ENCODE peak calls at places on chromosomes 1 and 21, in seven cellular contexts. F, R, P, H, N, C and B are unnamed samples.

GRCh38 chr1:68448365-68448764 is 1.4 kb downstream of the RPE65 start:
- DNase-seq in F (peak), R (no peak), P (peak), H (no peak), N (no peak), C (no peak), B (no peak)

GRCh38 chr1:199405634-199406196 is 621.8 kb upstream of the NR5A2 start:
- DNase-seq in F (no peak), R (no peak), P (no peak), H (no peak), N (no peak), C (no peak), B (no peak)

GRCh38 chr1:181028241-181029014 is 5.4 kb upstream of the MR1 start:
- DNase-seq in F (no peak), R (no peak), P (no peak), H (no peak), N (no peak), C (no peak), B (no peak)

GRCh38 chr1:23613191-23614126 is 54.2 kb upstream of the ID3 start:
- DNase-seq in F (no peak), R (no peak), P (no peak), H (no peak), N (no peak), C (no peak), B (no peak)

GRCh38 chr1:22388666-22389455 is 62.8 kb upstream of the ZBTB40 start:
- DNase-seq in F (no peak), R (no peak), P (no peak), H (no peak), N (no peak), C (no peak), B (no peak)

GRCh38 chr1:226126824-226127591 is 59.5 kb downstream of the ACBD3 start:
- DNase-seq in F (no peak), R (no peak), P (peak), H (no peak), N (no peak), C (no peak), B (no peak)

GRCh38 chr1:153936011-153936802 is 10.3 kb downstream of the DENND4B start:
- DNase-seq in F (no peak), R (no peak), P (no peak), H (no peak), N (no peak), C (no peak), B (no peak)

GRCh38 chr1:25003457-25004190 is 73.5 kb upstream of the RUNX3 start:
- DNase-seq in F (no peak), R (no peak), P (no peak), H (no peak), N (no peak), C (no peak), B (peak)

GRCh38 chr1:209398330-209398991 is 185.1 kb upstream of the CAMK1G start:
- DNase-seq in F (no peak), R (no peak), P (peak), H (no peak), N (no peak), C (no peak), B (no peak)

GRCh38 chr21:43290529-43291346 is 121.9 kb downstream of the CRYAA start:
- DNase-seq in F (no peak), R (no peak), P (peak), H (no peak), N (no peak), C (no peak), B (no peak)

DNA sequence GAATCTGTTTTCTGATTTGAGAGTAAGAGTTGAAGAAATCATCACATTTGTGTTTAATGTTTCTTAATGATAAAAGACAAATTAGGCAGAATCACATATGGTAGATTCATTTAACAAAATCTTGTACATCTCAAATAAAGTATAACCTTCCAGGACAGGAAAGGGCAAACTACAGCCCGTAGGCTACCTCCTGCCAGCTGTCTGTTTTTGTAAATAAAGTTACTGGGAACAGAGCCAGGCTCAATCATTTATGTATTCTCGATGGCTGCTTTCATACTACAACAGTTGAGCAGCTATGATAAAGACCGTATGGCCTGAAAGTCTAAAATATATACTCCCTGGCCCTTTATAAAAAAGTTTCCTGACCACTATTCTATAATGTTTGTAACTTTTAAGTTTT is 204.1 kb downstream of the COL24A1 start:
- DNase-seq in F (no peak), R (no peak), P (no peak), H (no peak), N (no peak), C (no peak), B (no peak)
- TF ChIP-seq SP1 in F (no peak), R (no peak), P (no peak), H (no peak), N (no peak), C (no peak), B (no peak)

GRCh38 chr1:235763962-235764361 is 102.7 kb downstream of the LYST start:
- DNase-seq in F (no peak), R (no peak), P (no peak), H (peak), N (no peak), C (no peak), B (no peak)
- TF ChIP-seq SP1 in F (no peak), R (no peak), P (no peak), H (no peak), N (no peak), C (no peak), B (no peak)

GRCh38 chr21:35627462-35627861 is 432.9 kb downstream of the SETD4 start:
- DNase-seq in F (no peak), R (no peak), P (no peak), H (no peak), N (no peak), C (no peak), B (no peak)
- TF ChIP-seq SP1 in F (no peak), R (no peak), P (no peak), H (no peak), N (no peak), C (no peak), B (no peak)

GRCh38 chr1:192358822-192359221 is 42.0 kb downstream of the RGS21 start:
- DNase-seq in F (no peak), R (no peak), P (no peak), H (no peak), N (no peak), C (no peak), B (no peak)
- TF ChIP-seq SP1 in F (no peak), R (no peak), P (no peak), H (no peak), N (no peak), C (no peak), B (no peak)

DNA sequence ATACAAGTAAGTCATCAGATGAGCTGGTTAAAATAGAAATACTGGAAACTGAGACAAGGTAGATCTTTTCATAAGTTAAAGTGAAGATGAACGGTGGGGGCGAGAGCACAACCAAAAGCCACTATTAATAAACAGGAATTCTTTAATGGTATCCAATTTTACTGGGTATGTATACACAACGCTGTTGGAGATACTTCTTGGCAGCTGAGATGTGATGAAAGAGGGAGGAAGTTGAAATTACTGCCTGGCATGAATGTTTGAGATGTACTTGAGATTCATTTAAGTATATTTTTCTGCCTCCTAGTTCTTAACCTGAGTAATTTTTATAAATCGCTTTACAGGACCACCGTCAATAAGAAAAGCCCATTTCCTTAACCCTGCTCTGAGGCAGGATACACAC is 110.0 kb upstream of the ZRANB2 start:
- DNase-seq in F (no peak), R (no peak), P (no peak), H (no peak), N (no peak), C (no peak), B (no peak)
- TF ChIP-seq SP1 in F (no peak), R (no peak), P (no peak), H (no peak), N (no peak), C (no peak), B (no peak)

GRCh38 chr1:109485001-109485400 is 1.3 kb downstream of the ATXN7L2 start:
- DNase-seq in F (no peak), R (no peak), P (no peak), H (no peak), N (no peak), C (peak), B (no peak)

GRCh38 chr1:109482242-109482641 is 1.5 kb upstream of the ATXN7L2 start:
- DNase-seq in F (no peak), R (no peak), P (no peak), H (no peak), N (no peak), C (no peak), B (no peak)

GRCh38 chr1:109482796-109483638 is 688 bp upstream of the ATXN7L2 start:
- DNase-seq in F (peak), R (no peak), P (peak), H (no peak), N (peak), C (peak), B (no peak)

GRCh38 chr1:109483658-109484518 is at the start of gene ATXN7L2:
- DNase-seq in F (peak), R (peak), P (peak), H (peak), N (peak), C (peak), B (peak)

DNA sequence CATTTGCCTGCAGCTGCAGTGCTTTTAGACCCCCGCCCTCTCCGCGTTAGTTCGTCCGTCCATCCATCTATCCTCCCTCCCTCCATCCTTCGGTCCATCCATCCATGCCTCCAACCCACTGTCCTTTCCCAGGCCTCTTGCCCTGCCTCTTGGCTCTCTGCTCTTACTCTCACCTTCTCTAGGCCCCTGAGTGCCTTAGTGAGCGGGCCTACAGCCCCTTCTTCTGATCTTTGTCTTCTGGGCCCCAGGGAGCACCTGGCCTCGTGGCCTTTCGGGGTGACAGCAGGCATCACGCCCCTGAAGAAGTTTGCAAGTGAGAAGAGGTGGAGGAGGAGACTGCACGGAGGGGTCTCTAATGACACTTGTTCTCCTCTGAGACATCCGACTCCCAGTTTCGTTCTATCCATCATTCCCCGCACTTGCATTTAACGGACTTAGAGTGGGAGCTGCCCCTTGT is 842 bp downstream of the ATXN7L2 start:
- DNase-seq in F (no peak), R (no peak), P (peak), H (no peak), N (no peak), C (no peak), B (no peak)
- TF ChIP-seq SP1 in F (no peak), R (no peak), P (no peak), H (no peak), N (no peak), C (no peak), B (no peak)

GRCh38 chr1:53588053-53588779 is 129.0 kb downstream of the DMRTB1 start:
- DNase-seq in F (no peak), R (no peak), P (no peak), H (no peak), N (no peak), C (no peak), B (no peak)

GRCh38 chr1:53586765-53587164 is 127.6 kb downstream of the DMRTB1 start:
- DNase-seq in F (no peak), R (no peak), P (no peak), H (no peak), N (no peak), C (no peak), B (no peak)

GRCh38 chr1:53585565-53585964 is 126.4 kb downstream of the DMRTB1 start:
- DNase-seq in F (no peak), R (no peak), P (no peak), H (no peak), N (no peak), C (no peak), B (no peak)

GRCh38 chr1:53589043-53589887 is 130.1 kb downstream of the DMRTB1 start:
- DNase-seq in F (no peak), R (no peak), P (no peak), H (no peak), N (no peak), C (no peak), B (no peak)

GRCh38 chr1:53587252-53587992 is 128.2 kb downstream of the DMRTB1 start:
- DNase-seq in F (no peak), R (no peak), P (no peak), H (no peak), N (no peak), C (no peak), B (no peak)
- TF ChIP-seq SP1 in F (no peak), R (no peak), P (no peak), H (no peak), N (no peak), C (no peak), B (no peak)